ENCODE peak calls at places on chromosomes 13 and 19, in nine cellular contexts. E is tibial artery, I is endothelial cell, M is lower leg skin, J is thoracic aorta, C is nephron progenitor cell, T is cardiac muscle cell, H is hepatocyte, Q is fibroblast of mammary gland. A is an unnamed sample.

GRCh38 chr13:73416093-73416492 is 357.3 kb downstream of the KLF5 start:
- DNase-seq in E (no peak), I (no peak), M (no peak), J (no peak), C (no peak), T (no peak), H (no peak), Q (no peak), A (no peak)

GRCh38 chr13:36752673-36753072 is 66.3 kb upstream of the RFXAP start:
- DNase-seq in E (no peak), I (no peak), M (no peak), J (no peak), C (no peak), T (peak; percentile 11), H (no peak), Q (peak; percentile 21), A (peak; percentile 17)

GRCh38 chr19:13029893-13030292 is 34.6 kb downstream of the NFIX start:
- DNase-seq in E (peak; percentile 73), I (peak; percentile 44), M (no peak), J (no peak), C (no peak), T (no peak), H (no peak), Q (no peak), A (no peak)

GRCh38 chr19:35140898-35141626 is 2.0 kb upstream of the FXYD7 start:
- DNase-seq in E (peak; percentile 97), I (peak; percentile 93), M (peak; percentile 92), J (peak; percentile 87), C (peak; percentile 98), T (peak; percentile 93), H (peak; percentile 95), Q (peak; percentile 91), A (peak; percentile 85)

GRCh38 chr13:44470623-44471562 is 97.3 kb downstream of the SERP2 start:
- DNase-seq in E (no peak), I (no peak), M (no peak), J (no peak), C (no peak), T (peak; percentile 45), H (peak; percentile 41), Q (peak; percentile 56), A (peak; percentile 63)

GRCh38 chr19:15337202-15337601 is 4.9 kb upstream of the BRD4 start:
- DNase-seq in E (no peak), I (no peak), M (no peak), J (no peak), C (no peak), T (peak; percentile 38), H (no peak), Q (peak; percentile 70), A (peak; percentile 62)

GRCh38 chr13:108345016-108345415 is 75.5 kb downstream of the TNFSF13B start:
- DNase-seq in E (no peak), I (no peak), M (no peak), J (no peak), C (no peak), T (no peak), H (no peak), Q (no peak), A (no peak)

GRCh38 chr13:113044431-113045114 is 61.0 kb upstream of the F7 start:
- DNase-seq in E (no peak), I (no peak), M (no peak), J (no peak), C (no peak), T (no peak), H (no peak), Q (peak; percentile 9), A (no peak)

GRCh38 chr19:10871711-10872550 is 578 bp downstream of the CARM1 start:
- DNase-seq in E (peak; percentile 80), I (peak; percentile 36), M (peak; percentile 53), J (no peak), C (peak; percentile 64), T (peak; percentile 21), H (peak; percentile 70), Q (no peak), A (no peak)

GRCh38 chr19:30144242-30144758 is 202.3 kb downstream of the URI1 start:
- DNase-seq in E (no peak), I (no peak), M (no peak), J (no peak), C (no peak), T (no peak), H (no peak), Q (no peak), A (no peak)

GRCh38 chr13:60397693-60398437 is 845 bp downstream of the TDRD3 start:
- DNase-seq in E (peak; percentile 76), I (peak; percentile 73), M (peak; percentile 51), J (no peak), C (peak; percentile 74), T (peak; percentile 78), H (peak; percentile 81), Q (peak; percentile 63), A (peak; percentile 73)

GRCh38 chr19:31648347-31648746 is 299.1 kb upstream of the TSHZ3 start:
- DNase-seq in E (no peak), I (no peak), M (no peak), J (no peak), C (no peak), T (no peak), H (no peak), Q (no peak), A (peak; percentile 77)

GRCh38 chr19:54229146-54229545 is 6.3 kb upstream of the LILRB3 start:
- DNase-seq in E (no peak), I (no peak), M (no peak), J (no peak), C (no peak), T (no peak), H (no peak), Q (no peak), A (no peak)

GRCh38 chr13:21005193-21005592 is 56.2 kb downstream of the LATS2 start:
- DNase-seq in E (peak; percentile 29), I (no peak), M (no peak), J (no peak), C (no peak), T (no peak), H (no peak), Q (no peak), A (no peak)

GRCh38 chr19:5985098-5985783 is 7.3 kb upstream of the RANBP3 start:
- DNase-seq in E (no peak), I (no peak), M (no peak), J (no peak), C (no peak), T (peak; percentile 84), H (peak; percentile 51), Q (peak; percentile 26), A (peak; percentile 38)

GRCh38 chr13:37029617-37030016 is 29.0 kb downstream of the EXOSC8 start:
- DNase-seq in E (no peak), I (no peak), M (no peak), J (no peak), C (no peak), T (no peak), H (no peak), Q (peak; percentile 60), A (peak; percentile 4)

GRCh38 chr13:30870049-30870884 is 35.8 kb upstream of the MEDAG start:
- DNase-seq in E (peak; percentile 99), I (no peak), M (peak; percentile 89), J (peak; percentile 54), C (peak; percentile 59), T (peak; percentile 99), H (peak; percentile 82), Q (peak; percentile 100), A (peak; percentile 99)

GRCh38 chr13:85654227-85654626 is 145.0 kb downstream of the SLITRK6 start:
- DNase-seq in E (no peak), I (no peak), M (no peak), J (no peak), C (no peak), T (no peak), H (no peak), Q (no peak), A (no peak)

GRCh38 chr19:39943586-39943985 is 9.2 kb upstream of the FCGBP start:
- DNase-seq in E (no peak), I (no peak), M (no peak), J (no peak), C (no peak), T (no peak), H (peak; percentile 50), Q (no peak), A (no peak)
- TF ChIP-seq CTCF in E (no peak), I (no peak), M (no peak), J (no peak), C (no peak), T (no peak), H (no peak), Q (no peak), A (no peak)

GRCh38 chr19:1811942-1812425 is at the start of gene ATP8B3:
- DNase-seq in E (no peak), I (no peak), M (no peak), J (no peak), C (no peak), T (no peak), H (no peak), Q (no peak), A (no peak)
- TF ChIP-seq CTCF in E (no peak), I (no peak), M (no peak), J (no peak), C (no peak), T (peak; percentile 8), H (no peak), Q (no peak), A (no peak)

DNA sequence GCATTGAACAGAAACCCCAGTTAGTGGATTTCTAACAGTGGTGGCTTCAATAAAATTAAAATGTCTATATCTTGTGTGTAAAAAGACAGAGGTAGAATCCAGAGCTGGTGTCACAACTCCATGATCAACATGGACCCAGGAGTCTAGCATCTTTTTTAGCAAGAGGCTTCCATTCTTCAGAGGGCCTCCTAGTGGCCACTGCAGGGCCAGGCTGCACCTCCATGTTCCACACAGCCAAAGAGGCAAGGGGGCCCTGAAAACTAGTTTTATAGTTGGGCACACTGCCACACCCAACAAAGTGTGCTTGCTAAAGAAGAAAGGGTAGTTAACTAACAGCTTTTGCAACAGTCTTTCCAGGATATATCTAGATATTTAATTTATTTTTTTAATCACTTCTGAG is 12.9 kb downstream of the N4BP2L1 start:
- DNase-seq in E (no peak), I (peak; percentile 37), M (no peak), J (no peak), C (no peak), T (peak; percentile 21), H (no peak), Q (peak; percentile 28), A (no peak)
- TF ChIP-seq CTCF in E (no peak), I (peak; percentile 56), M (no peak), J (no peak), C (peak; percentile 50), T (peak; percentile 65), H (peak; percentile 30), Q (peak; percentile 64), A (peak; percentile 61)

GRCh38 chr13:26344980-26345379 is 91.1 kb downstream of the CDK8 start:
- DNase-seq in E (no peak), I (no peak), M (no peak), J (no peak), C (no peak), T (no peak), H (no peak), Q (peak; percentile 5), A (peak; percentile 6)

GRCh38 chr13:26343816-26344215 is 89.9 kb downstream of the CDK8 start:
- DNase-seq in E (no peak), I (no peak), M (no peak), J (no peak), C (no peak), T (no peak), H (no peak), Q (no peak), A (no peak)

GRCh38 chr13:26335158-26335557 is 81.2 kb downstream of the CDK8 start:
- DNase-seq in E (no peak), I (no peak), M (no peak), J (no peak), C (no peak), T (no peak), H (no peak), Q (no peak), A (no peak)

GRCh38 chr13:26342898-26343297 is 89.0 kb downstream of the CDK8 start:
- DNase-seq in E (no peak), I (no peak), M (no peak), J (no peak), C (no peak), T (no peak), H (no peak), Q (no peak), A (peak; percentile 11)

GRCh38 chr13:26340812-26341211 is 86.9 kb downstream of the CDK8 start:
- DNase-seq in E (no peak), I (no peak), M (no peak), J (no peak), C (no peak), T (peak; percentile 9), H (no peak), Q (no peak), A (peak; percentile 52)
- TF ChIP-seq CTCF in E (no peak), I (no peak), M (no peak), J (no peak), C (no peak), T (no peak), H (no peak), Q (no peak), A (no peak)